ENCODE peak calls at places on chromosome 22, in eight cellular contexts. T is BE2C; F is endothelial cell; N is foreskin fibroblast; E is activated CD8-positive, alpha-beta T cell treated with anti-CD3 and anti-CD28 coated beads for 36 hours; B is choroid plexus epithelial cell; Q is H9; U is IMR-90. S is an unnamed sample.

GRCh38 chr22:44839061-44839460 is 86.7 kb downstream of the ARHGAP8 start:
- DNase-seq in T (no peak), E (no peak), B (no peak), Q (no peak), U (no peak), N (no peak), F (no peak), S (no peak)

GRCh38 chr22:17851754-17852153 is 77.5 kb upstream of the BID start:
- DNase-seq in T (no peak), Q (no peak), E (no peak), B (no peak), N (peak), U (no peak), F (no peak), S (no peak)

GRCh38 chr22:33902073-33902472 is 18.2 kb downstream of the LARGE1 start:
- DNase-seq in Q (no peak), N (no peak), U (no peak), B (no peak), E (no peak), T (no peak), F (no peak), S (no peak)

GRCh38 chr22:18088825-18089568 is 11.2 kb downstream of the PEX26 start:
- DNase-seq in F (no peak), T (no peak), U (no peak), B (no peak), N (no peak), E (no peak), Q (no peak), S (peak)

GRCh38 chr22:44573451-44573850 is 75.4 kb upstream of the RTL6 start:
- DNase-seq in U (no peak), F (no peak), Q (no peak), T (no peak), B (no peak), E (no peak), N (no peak), S (no peak)

GRCh38 chr22:27673839-27674238 is 127.7 kb downstream of the MN1 start:
- DNase-seq in T (no peak), E (no peak), U (no peak), B (no peak), Q (no peak), N (no peak), F (no peak), S (no peak)

GRCh38 chr22:49103314-49104052 is 724.2 kb downstream of the BRD1 start:
- DNase-seq in B (no peak), E (no peak), Q (no peak), F (no peak), N (no peak), U (no peak), T (no peak), S (no peak)

GRCh38 chr22:29314074-29314473 is 1.4 kb downstream of the RASL10A start:
- DNase-seq in U (no peak), T (no peak), B (no peak), Q (no peak), F (no peak), N (no peak), E (no peak), S (no peak)

GRCh38 chr22:31891366-31892079 is 52.8 kb upstream of the YWHAH start:
- DNase-seq in Q (no peak), N (peak), T (no peak), E (no peak), F (no peak), B (no peak), U (peak), S (no peak)

GRCh38 chr22:26065847-26066246 is 103.4 kb upstream of the SEZ6L start:
- DNase-seq in U (no peak), B (no peak), N (no peak), E (no peak), F (no peak), T (no peak), Q (no peak), S (no peak)

GRCh38 chr22:48236261-48236660 is 1473.8 kb downstream of the TBC1D22A start:
- DNase-seq in U (no peak), T (no peak), F (no peak), B (no peak), Q (no peak), N (no peak), E (no peak), S (no peak)

GRCh38 chr22:28187612-28188011 is 268.6 kb upstream of the PITPNB start:
- DNase-seq in E (no peak), B (no peak), T (no peak), Q (no peak), N (no peak), F (no peak), U (no peak), S (no peak)

GRCh38 chr22:31496735-31497146 is 405 bp downstream of the SFI1 start:
- DNase-seq in T (peak), B (no peak), E (peak), Q (no peak), N (peak), F (peak), U (no peak), S (no peak)

GRCh38 chr22:19543970-19544708 is 19.9 kb upstream of the CLDN5 start:
- DNase-seq in T (no peak), B (no peak), F (no peak), Q (no peak), N (no peak), U (no peak), E (no peak), S (no peak)

GRCh38 chr22:45286854-45287551 is 2.3 kb downstream of the UPK3A start:
- DNase-seq in U (no peak), Q (no peak), B (no peak), T (no peak), N (no peak), E (no peak), F (no peak), S (no peak)

GRCh38 chr22:45537734-45538181 is 35.1 kb downstream of the FBLN1 start:
- DNase-seq in N (peak), B (peak), E (no peak), T (peak), U (peak), Q (no peak), F (no peak), S (no peak)

GRCh38 chr22:30695871-30696655 is 1.4 kb downstream of the OSBP2 start:
- DNase-seq in T (no peak), U (no peak), B (no peak), E (no peak), N (no peak), F (no peak), Q (no peak), S (peak)

GRCh38 chr22:30654361-30654760 is 13.3 kb downstream of the DUSP18 start:
- DNase-seq in T (no peak), U (no peak), F (no peak), N (no peak), E (no peak), B (no peak), Q (no peak), S (no peak)

GRCh38 chr22:50597097-50597496 is 3.5 kb upstream of the MAPK8IP2 start:
- DNase-seq in T (no peak), E (no peak), N (no peak), B (no peak), F (no peak), U (no peak), Q (no peak), S (no peak)

GRCh38 chr22:21000215-21000986 is 1.5 kb downstream of the THAP7 start:
- DNase-seq in T (no peak), F (no peak), U (no peak), N (peak), E (peak), Q (no peak), B (peak), S (no peak)

GRCh38 chr22:46542011-46542985 is 4.9 kb upstream of the CELSR1 start:
- DNase-seq in B (peak), F (peak), T (peak), N (peak), Q (peak), U (peak), E (peak), S (peak)

GRCh38 chr22:49328076-49328475 is 499.6 kb downstream of the BRD1 start:
- DNase-seq in Q (no peak), T (no peak), B (no peak), E (no peak), N (no peak), F (no peak), U (no peak), S (no peak)

GRCh38 chr22:40728731-40729189 is 49.5 kb downstream of the MCHR1 start:
- DNase-seq in N (peak), U (no peak), T (no peak), E (peak), B (peak), F (no peak), Q (no peak), S (no peak)

GRCh38 chr22:20064545-20065262 is 15.3 kb upstream of the DGCR8 start:
- DNase-seq in F (no peak), T (no peak), Q (no peak), N (no peak), U (no peak), E (no peak), B (no peak), S (no peak)

GRCh38 chr22:50092342-50092741 is 2.5 kb downstream of the MOV10L1 start:
- DNase-seq in N (no peak), E (no peak), U (no peak), T (no peak), B (no peak), F (no peak), Q (no peak), S (no peak)

GRCh38 chr22:26669060-26669481 is 11.7 kb downstream of the MIAT start:
- DNase-seq in F (peak), Q (peak), E (peak), T (peak), B (peak), N (peak), U (peak), S (no peak)

GRCh38 chr22:46730568-46731245 is 7.3 kb downstream of the CERK start:
- DNase-seq in Q (no peak), T (peak), U (no peak), F (no peak), N (no peak), B (no peak), E (no peak), S (no peak)

GRCh38 chr22:48431536-48432315 is 1395.9 kb downstream of the BRD1 start:
- DNase-seq in N (no peak), T (no peak), E (no peak), B (no peak), Q (no peak), F (no peak), U (no peak), S (no peak)

GRCh38 chr22:45628508-45628907 is 43.1 kb upstream of the ATXN10 start:
- DNase-seq in F (no peak), U (no peak), B (no peak), E (no peak), T (no peak), N (no peak), Q (peak), S (no peak)

GRCh38 chr22:38350444-38351359 is 33.5 kb upstream of the CSNK1E start:
- DNase-seq in U (no peak), N (no peak), Q (no peak), E (no peak), B (no peak), F (no peak), T (no peak), S (no peak)

GRCh38 chr22:39520874-39521857 is 804 bp downstream of the ATF4 start:
- DNase-seq in N (peak), Q (no peak), T (peak), E (peak), F (peak), B (peak), U (peak), S (peak)

GRCh38 chr22:24156146-24156914 is 25.0 kb upstream of the SUSD2 start:
- DNase-seq in F (peak), E (peak), B (peak), N (peak), U (peak), T (peak), Q (no peak), S (peak)

GRCh38 chr22:20651286-20651685 is 122.6 kb upstream of the SERPIND1 start:
- DNase-seq in E (no peak), B (no peak), U (no peak), T (no peak), N (no peak), F (peak), Q (peak), S (no peak)

GRCh38 chr22:46592390-46592872 is 27.8 kb upstream of the GRAMD4 start:
- DNase-seq in U (peak), B (peak), T (no peak), E (peak), Q (no peak), F (no peak), N (peak), S (peak)

GRCh38 chr22:35126993-35127392 is 61.0 kb downstream of the ISX start:
- DNase-seq in Q (no peak), B (no peak), N (no peak), E (peak), T (no peak), F (no peak), U (no peak), S (peak)

GRCh38 chr22:36493690-36494110 is 12.3 kb upstream of the TXN2 start:
- DNase-seq in Q (no peak), T (no peak), N (no peak), B (no peak), F (no peak), E (no peak), U (no peak), S (peak)

GRCh38 chr22:36497910-36498669 is 8.8 kb downstream of the FOXRED2 start:
- DNase-seq in E (no peak), U (no peak), Q (no peak), B (peak), F (no peak), T (no peak), N (no peak), S (no peak)
- TF ChIP-seq CTCF in E (no peak), U (no peak), Q (peak), B (peak), F (no peak), T (peak), N (no peak), S (no peak)

GRCh38 chr22:37121887-37122591 is 12.5 kb upstream of the TMPRSS6 start:
- DNase-seq in F (peak), N (peak), E (peak), Q (peak), U (peak), T (no peak), B (peak), S (peak)
- TF ChIP-seq CTCF in F (no peak), N (no peak), E (no peak), Q (no peak), U (no peak), T (no peak), B (no peak), S (no peak)

GRCh38 chr22:37318255-37319109 is 36.2 kb downstream of the CYTH4 start:
- DNase-seq in N (no peak), Q (no peak), E (no peak), T (no peak), F (no peak), U (no peak), B (no peak), S (no peak)
- TF ChIP-seq CTCF in N (no peak), Q (peak), E (no peak), T (no peak), F (no peak), U (peak), B (peak), S (no peak)

GRCh38 chr22:22943521-22944267 is 56.1 kb downstream of the IGLL5 start:
- DNase-seq in Q (peak), B (no peak), T (peak), U (no peak), F (peak), N (no peak), E (no peak), S (peak)
- TF ChIP-seq CTCF in Q (peak), B (no peak), T (peak), U (no peak), F (no peak), N (no peak), E (no peak), S (peak)

S was measured in GM13977.